ENCODE peak calls at places on chromosomes 1 and 21, in seven cellular contexts. M is MM.1S, V is body of pancreas, Y is cardiac muscle cell, O is mucosa of descending colon, X is right lobe of liver, E is prostate gland. H is an unnamed sample.

GRCh38 chr21:34187935-34188334 is 114.6 kb downstream of the MRPS6 start:
- DNase-seq in Y (no peak), E (no peak), M (no peak), O (no peak), V (no peak), X (no peak), H (peak; percentile 49)

GRCh38 chr1:204323887-204324286 is 35.8 kb downstream of the PLEKHA6 start:
- DNase-seq in X (no peak), O (no peak), V (no peak), M (no peak), Y (peak; percentile 50), E (no peak), H (no peak)

GRCh38 chr1:150551049-150551783 is 2.0 kb downstream of the ADAMTSL4 start:
- DNase-seq in V (no peak), Y (no peak), X (no peak), M (peak; percentile 5), O (no peak), E (no peak), H (no peak)

GRCh38 chr1:203537806-203538464 is 44.0 kb downstream of the OPTC start:
- DNase-seq in E (peak; percentile 64), O (no peak), V (peak; percentile 87), Y (no peak), M (no peak), X (peak; percentile 81), H (peak; percentile 50)

GRCh38 chr1:54255026-54255425 is 55.1 kb downstream of the MRPL37 start:
- DNase-seq in V (no peak), E (no peak), O (no peak), X (no peak), M (no peak), Y (no peak), H (no peak)

GRCh38 chr1:53508056-53508990 is 49.1 kb downstream of the DMRTB1 start:
- DNase-seq in V (no peak), M (no peak), E (no peak), X (no peak), O (no peak), Y (no peak), H (no peak)

GRCh38 chr21:38306833-38307232 is 50.0 kb downstream of the KCNJ15 start:
- DNase-seq in E (no peak), O (no peak), Y (no peak), V (no peak), X (no peak), M (no peak), H (no peak)

GRCh38 chr1:94305704-94306103 is 68.3 kb upstream of the ARHGAP29 start:
- DNase-seq in V (no peak), X (no peak), M (no peak), Y (no peak), O (no peak), E (no peak), H (no peak)

GRCh38 chr1:46184920-46185658 is 8.8 kb upstream of the P3R3URF start:
- DNase-seq in M (no peak), Y (no peak), O (no peak), X (no peak), V (no peak), E (no peak), H (no peak)

GRCh38 chr1:46181343-46182260 is 5.3 kb upstream of the P3R3URF start:
- DNase-seq in E (no peak), O (peak; percentile 51), M (no peak), Y (no peak), X (no peak), V (no peak), H (no peak)

GRCh38 chr1:46186076-46186475 is 9.8 kb upstream of the P3R3URF start:
- DNase-seq in X (no peak), V (no peak), M (no peak), Y (no peak), O (no peak), E (no peak), H (no peak)

GRCh38 chr1:46183926-46184557 is 7.8 kb upstream of the P3R3URF start:
- DNase-seq in O (no peak), V (no peak), M (no peak), Y (no peak), X (no peak), E (no peak), H (no peak)

GRCh38 chr1:46183119-46183842 is 7.0 kb upstream of the P3R3URF start:
- DNase-seq in V (peak; percentile 98), O (peak; percentile 83), Y (peak; percentile 53), M (no peak), X (peak; percentile 84), E (peak; percentile 97), H (peak; percentile 75)
- H3K4me1 ChIP-seq in V (peaks cover 25% of the 10 kb centered on the region), O (peaks cover 37% of the 10 kb centered on the region), Y (peaks cover 8% of the 10 kb centered on the region), M (no peaks in the 10 kb centered on the region), X (peaks cover 21% of the 10 kb centered on the region), E (peaks cover 47% of the 10 kb centered on the region), H (no peaks in the 10 kb centered on the region)

GRCh38 chr1:230155021-230155420 is 88.0 kb downstream of the GALNT2 start:
- DNase-seq in Y (no peak), O (no peak), V (no peak), M (no peak), E (no peak), X (no peak), H (no peak)

GRCh38 chr1:230153655-230154296 is 86.7 kb downstream of the GALNT2 start:
- DNase-seq in E (no peak), X (no peak), O (no peak), Y (no peak), M (no peak), V (no peak), H (no peak)

GRCh38 chr1:230149751-230150584 is 82.9 kb downstream of the GALNT2 start:
- DNase-seq in O (no peak), Y (no peak), V (no peak), M (peak; percentile 61), E (no peak), X (no peak), H (no peak)

GRCh38 chr1:230152999-230153398 is 86.0 kb downstream of the GALNT2 start:
- DNase-seq in M (no peak), O (no peak), E (no peak), Y (no peak), V (no peak), X (no peak), H (no peak)

GRCh38 chr1:230151924-230152468 is 85.0 kb downstream of the GALNT2 start:
- DNase-seq in V (no peak), O (no peak), E (no peak), X (no peak), M (no peak), Y (no peak), H (no peak)
- H3K4me1 ChIP-seq in V (peaks cover 87% of the 10 kb centered on the region), O (peaks cover 16% of the 10 kb centered on the region), E (no peaks in the 10 kb centered on the region), X (peaks cover 47% of the 10 kb centered on the region), M (peaks cover 37% of the 10 kb centered on the region), Y (peaks cover 56% of the 10 kb centered on the region), H (peaks cover 17% of the 10 kb centered on the region)

DNA sequence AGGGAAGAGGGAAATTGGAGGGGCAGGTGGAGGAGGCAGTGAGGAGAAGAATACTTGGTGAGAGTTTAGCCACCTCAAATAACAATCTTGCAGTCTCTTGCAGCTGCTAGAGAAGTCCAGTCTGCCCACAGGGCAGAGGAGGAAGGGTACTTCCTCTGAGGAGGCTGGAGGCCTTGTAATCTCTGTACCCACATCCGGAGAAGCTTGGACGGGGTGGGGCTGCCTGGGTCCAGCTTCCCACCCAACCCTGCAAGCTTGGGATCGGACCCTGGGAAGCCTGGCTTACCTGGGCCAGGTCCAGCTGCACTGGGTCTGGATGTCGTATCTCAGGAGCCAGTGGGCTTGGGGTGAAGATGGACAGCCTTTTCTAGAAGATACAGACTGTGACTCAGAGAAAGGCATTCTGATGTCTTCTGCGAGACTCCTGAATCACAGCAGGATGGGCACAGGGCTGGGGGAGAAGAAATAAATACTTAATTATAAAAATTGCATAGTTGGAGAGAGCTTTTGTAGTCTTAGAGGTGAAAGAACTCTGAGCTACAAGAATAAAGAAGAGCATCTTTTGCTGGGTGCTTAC is 111.8 kb upstream of the JUN start:
- DNase-seq in O (peak; percentile 46), M (no peak), E (no peak), X (no peak), V (no peak), Y (no peak), H (no peak)
- H3K4me1 ChIP-seq in O (peaks cover 70% of the 10 kb centered on the region), M (peaks cover 3% of the 10 kb centered on the region), E (peaks cover 12% of the 10 kb centered on the region), X (peaks cover 15% of the 10 kb centered on the region), V (peaks cover 68% of the 10 kb centered on the region), Y (peaks cover 41% of the 10 kb centered on the region), H (peaks cover 21% of the 10 kb centered on the region)

DNA sequence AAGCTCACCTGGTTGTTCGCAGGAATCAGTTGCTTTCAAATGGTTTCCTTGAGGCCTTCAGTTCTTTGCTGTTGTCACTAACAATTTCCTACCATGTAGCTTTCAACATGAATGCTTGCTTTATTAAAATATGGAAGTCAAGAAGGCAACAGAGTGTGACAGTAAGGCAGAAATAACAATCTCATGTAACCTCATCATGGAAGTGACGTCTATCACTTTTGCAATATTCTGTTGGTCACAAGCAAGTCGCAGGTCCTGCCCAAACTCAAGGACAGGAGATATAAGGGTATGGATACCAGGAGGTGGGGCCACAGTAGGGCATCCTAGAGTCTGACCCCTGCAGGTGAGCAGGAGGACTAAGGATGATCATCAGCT is 296.8 kb upstream of the ZP4 start:
- DNase-seq in Y (no peak), X (no peak), V (no peak), O (no peak), M (no peak), E (no peak), H (no peak)
- H3K4me1 ChIP-seq in Y (no peaks in the 10 kb centered on the region), X (no peaks in the 10 kb centered on the region), V (no peaks in the 10 kb centered on the region), O (no peaks in the 10 kb centered on the region), M (no peaks in the 10 kb centered on the region), E (no peaks in the 10 kb centered on the region), H (no peaks in the 10 kb centered on the region)

DNA sequence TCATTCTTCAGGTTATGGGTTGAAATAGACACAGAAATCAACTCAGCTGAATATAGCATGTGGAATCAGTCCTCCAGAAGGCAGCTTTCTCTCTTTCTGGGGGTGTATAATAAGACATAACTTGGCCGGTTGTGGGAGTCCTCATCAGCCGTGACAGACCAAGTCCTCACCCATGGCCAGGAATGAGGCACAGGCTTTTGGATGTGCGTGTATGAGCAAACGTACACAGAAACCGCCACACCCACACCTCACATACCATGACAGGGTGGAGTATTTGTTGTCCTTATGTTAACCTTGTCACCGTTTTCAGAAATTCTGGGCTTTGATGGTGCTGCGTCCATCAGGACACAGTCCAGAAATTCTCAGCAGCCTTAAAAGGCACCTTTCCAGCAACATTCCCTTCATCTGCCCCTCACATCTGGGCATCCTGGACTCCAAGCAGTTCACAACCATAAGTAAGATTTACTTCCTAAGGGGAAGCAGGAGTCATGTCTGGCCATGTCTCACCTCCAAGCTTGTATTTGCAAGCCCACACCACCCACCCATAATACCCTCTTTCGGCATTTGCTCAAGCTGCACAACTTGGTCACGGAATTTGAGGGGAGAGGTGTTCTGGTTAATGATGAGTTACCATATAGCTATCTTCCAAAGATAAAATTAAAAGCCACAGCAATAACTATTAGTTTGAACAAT is 12.4 kb downstream of the C1orf116 start:
- DNase-seq in O (no peak), V (no peak), E (no peak), Y (no peak), M (no peak), X (no peak), H (no peak)
- H3K4me1 ChIP-seq in O (peaks cover 10% of the 10 kb centered on the region), V (peaks cover 64% of the 10 kb centered on the region), E (peaks cover 14% of the 10 kb centered on the region), Y (peaks cover 16% of the 10 kb centered on the region), M (no peaks in the 10 kb centered on the region), X (peaks cover 2% of the 10 kb centered on the region), H (no peaks in the 10 kb centered on the region)